ENCODE peak calls at places on chromosomes 5 and 9, in ten cellular contexts. A, Y, U, O, I, X, K, T, S and C are unnamed samples.

GRCh38 chr5:118687671-118688621 is 300.4 kb downstream of the DTWD2 start:
- DNase-seq in U (no peak), Y (no peak), X (no peak), O (peak), K (no peak), I (no peak), T (no peak), A (no peak), S (no peak), C (no peak)

GRCh38 chr9:123081824-123082223 is 48.4 kb downstream of the GPR21 start:
- DNase-seq in K (no peak), X (no peak), T (peak), Y (no peak), I (no peak), A (no peak), U (no peak), O (peak), S (peak), C (peak)

GRCh38 chr5:59799668-59800374 is 93.7 kb downstream of the PDE4D start:
- DNase-seq in A (no peak), T (peak), O (peak), K (no peak), Y (no peak), X (no peak), S (peak), U (no peak), I (no peak), C (peak)

GRCh38 chr5:140324834-140325195 is 21.6 kb downstream of the HBEGF start:
- DNase-seq in Y (no peak), S (peak), K (no peak), T (peak), U (no peak), X (peak), I (no peak), O (no peak), A (no peak), C (no peak)

GRCh38 chr9:109560470-109561132 is 62.5 kb upstream of the PTPN3 start:
- DNase-seq in Y (no peak), T (peak), I (no peak), S (no peak), U (no peak), X (no peak), O (no peak), A (no peak), K (no peak), C (no peak)

GRCh38 chr5:14627270-14627669 is 37.2 kb upstream of the OTULIN start:
- DNase-seq in T (peak), I (no peak), Y (no peak), U (peak), O (no peak), S (no peak), A (no peak), K (no peak), X (no peak), C (no peak)

GRCh38 chr9:135500071-135500524 is 384 bp upstream of the MRPS2 start:
- DNase-seq in O (no peak), K (no peak), X (no peak), U (peak), Y (no peak), T (no peak), A (no peak), I (no peak), S (peak), C (no peak)

GRCh38 chr9:129783516-129784361 is 19.2 kb upstream of the TOR1B start:
- DNase-seq in K (peak), U (no peak), T (peak), O (peak), X (no peak), S (peak), I (peak), Y (peak), A (peak), C (peak)

GRCh38 chr9:15308511-15308910 is 1.5 kb upstream of the TTC39B start:
- DNase-seq in A (no peak), I (no peak), Y (no peak), K (no peak), S (peak), X (peak), O (peak), T (peak), U (peak), C (peak)

GRCh38 chr5:151076616-151077015 is 4.2 kb downstream of the TNIP1 start:
- DNase-seq in U (no peak), O (no peak), S (no peak), I (no peak), X (no peak), T (no peak), K (no peak), Y (no peak), A (no peak), C (no peak)

DNA sequence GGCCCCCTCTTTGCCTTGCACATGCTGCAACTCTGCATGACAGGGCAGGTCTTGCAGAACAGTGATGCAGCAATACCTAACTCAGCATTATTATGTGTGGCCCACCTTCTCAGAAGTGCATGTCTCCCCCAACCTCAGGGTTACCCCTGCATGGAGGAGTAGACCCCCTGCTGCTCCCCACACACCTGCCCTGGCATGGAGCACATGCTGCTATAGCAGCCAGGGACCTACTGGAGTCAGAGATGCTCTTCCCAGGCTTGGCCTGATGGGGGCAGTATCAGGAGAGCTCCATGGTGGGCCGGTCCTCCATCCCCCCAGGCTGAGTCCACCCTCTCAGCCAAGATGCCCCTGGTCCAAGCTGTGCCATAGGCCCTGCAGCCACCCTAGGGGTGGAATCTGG is 13.2 kb upstream of the BOD1 start:
- DNase-seq in T (no peak), Y (no peak), O (no peak), K (no peak), X (no peak), I (no peak), A (no peak), U (no peak), S (no peak), C (peak)
- TF ChIP-seq CTCF in T (peak), Y (no peak), O (peak), K (no peak), X (peak), I (no peak), A (no peak), U (peak), S (peak), C (peak)

GRCh38 chr5:94969174-94969573 is 315.7 kb downstream of the MCTP1 start:
- DNase-seq in X (no peak), A (no peak), I (no peak), U (no peak), O (no peak), S (peak), Y (no peak), K (no peak), T (peak), C (peak)
- TF ChIP-seq CTCF in X (no peak), A (no peak), I (no peak), U (peak), O (peak), S (peak), Y (no peak), K (no peak), T (peak), C (peak)

GRCh38 chr5:180093241-180093640 is 21.7 kb upstream of the RNF130 start:
- DNase-seq in K (no peak), O (no peak), U (no peak), Y (no peak), A (no peak), I (no peak), S (no peak), T (no peak), X (no peak), C (no peak)

GRCh38 chr5:180093651-180094382 is 22.3 kb upstream of the RNF130 start:
- DNase-seq in S (no peak), A (no peak), Y (no peak), U (no peak), K (no peak), T (no peak), X (no peak), O (no peak), I (no peak), C (no peak)

GRCh38 chr5:180090098-180090768 is 18.7 kb upstream of the RNF130 start:
- DNase-seq in I (peak), T (peak), U (no peak), O (peak), K (no peak), A (peak), Y (peak), X (no peak), S (peak), C (no peak)

GRCh38 chr5:180088561-180088960 is 17.0 kb upstream of the RNF130 start:
- DNase-seq in O (no peak), K (no peak), S (no peak), I (no peak), A (no peak), Y (no peak), U (no peak), X (no peak), T (no peak), C (no peak)

GRCh38 chr5:180090769-180091546 is 19.4 kb upstream of the RNF130 start:
- DNase-seq in A (no peak), I (peak), T (peak), K (no peak), X (no peak), S (peak), O (peak), Y (peak), U (no peak), C (peak)
- TF ChIP-seq CTCF in A (no peak), I (peak), T (peak), K (no peak), X (peak), S (no peak), O (peak), Y (peak), U (peak), C (peak)

DNA sequence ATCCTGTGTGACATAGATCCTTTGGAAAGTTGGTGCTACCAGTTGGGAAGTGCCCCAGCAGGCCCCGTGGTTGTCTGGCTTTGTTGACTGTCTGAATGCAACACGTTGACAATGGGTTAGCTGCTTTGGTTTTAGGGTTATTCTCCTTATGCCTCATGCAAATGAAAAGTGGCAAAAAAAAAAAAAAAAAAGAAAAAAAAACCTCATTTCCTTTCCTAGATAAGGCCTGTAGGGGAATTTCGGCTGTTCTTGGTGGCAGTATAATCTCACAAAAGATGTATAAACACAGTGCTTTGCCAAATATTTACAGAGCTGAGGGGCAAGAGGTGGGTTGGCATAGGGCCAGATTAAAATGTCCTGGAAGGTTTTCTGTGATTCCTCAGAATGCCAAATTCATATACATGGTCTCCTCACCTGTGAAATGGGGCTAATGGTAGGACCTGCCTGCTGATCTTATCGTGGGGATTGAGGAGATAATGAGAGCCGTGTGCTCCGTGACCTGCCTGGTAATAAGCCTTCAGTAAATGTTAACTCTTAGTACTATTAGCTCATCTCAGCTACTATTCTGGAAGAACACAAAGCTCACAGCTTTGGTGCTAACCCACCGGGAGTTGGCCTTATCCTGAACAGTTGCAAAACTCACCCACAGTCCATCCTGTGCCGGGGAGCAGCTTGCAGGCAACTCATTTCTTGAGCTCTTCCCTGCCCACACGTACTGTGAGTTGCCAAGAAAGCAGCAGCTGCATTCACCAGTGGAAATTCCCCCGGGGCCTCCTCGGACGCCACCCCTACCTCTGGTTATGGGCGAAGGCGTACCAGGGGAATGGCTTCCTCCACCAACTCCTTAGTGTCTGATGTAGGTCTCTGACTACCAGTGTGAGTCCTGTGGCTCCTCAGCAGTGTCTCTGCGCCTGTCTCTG is 220.3 kb downstream of the NR3C1 start:
- DNase-seq in A (peak), K (no peak), Y (peak), O (no peak), S (peak), U (no peak), X (no peak), I (peak), T (no peak), C (no peak)
- TF ChIP-seq CTCF in A (no peak), K (no peak), Y (no peak), O (no peak), S (no peak), U (no peak), X (no peak), I (no peak), T (no peak), C (no peak)

DNA sequence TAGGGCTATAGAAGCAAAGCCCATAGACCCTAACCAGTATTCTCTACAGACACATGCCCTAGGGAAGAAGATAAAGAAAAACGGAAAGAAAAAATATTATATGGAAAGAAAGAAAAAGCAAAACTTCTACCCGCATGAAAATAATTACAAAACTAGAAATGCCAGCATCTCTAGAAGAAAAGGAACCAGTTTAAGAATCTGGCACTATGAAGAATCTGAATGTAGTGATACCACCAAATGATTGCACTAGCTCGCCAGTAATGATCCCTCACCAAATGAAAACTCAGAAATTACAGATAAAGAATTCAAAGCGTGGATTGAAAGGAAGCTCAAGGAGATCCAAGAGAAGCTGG is 341.9 kb upstream of the GRIA1 start:
- DNase-seq in A (no peak), Y (no peak), I (no peak), X (no peak), T (no peak), K (no peak), O (no peak), U (no peak), S (no peak), C (no peak)
- TF ChIP-seq CTCF in A (no peak), Y (no peak), I (no peak), X (no peak), T (no peak), K (no peak), O (no peak), U (no peak), S (no peak), C (no peak)

DNA sequence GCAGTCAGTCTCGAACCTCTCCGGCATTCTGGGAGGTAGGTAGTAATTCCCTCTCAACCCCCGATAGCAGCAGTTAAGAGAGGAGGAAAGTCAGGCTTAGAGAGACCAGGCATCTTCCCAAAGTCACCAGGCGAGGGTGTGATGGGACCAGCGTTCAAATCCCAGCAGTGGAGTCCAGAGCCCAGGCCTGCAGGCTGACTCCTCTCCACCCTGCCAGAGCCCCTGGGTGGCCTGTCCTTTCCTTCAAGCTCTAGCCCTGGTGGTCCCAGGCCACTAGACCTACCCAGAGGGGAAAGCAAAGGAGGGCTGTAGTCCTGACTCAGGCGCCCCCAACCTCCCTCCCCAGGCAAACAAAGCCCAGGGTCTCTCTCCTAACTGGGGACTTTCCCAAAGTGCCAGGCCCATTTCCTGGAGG is 4.2 kb upstream of the NR5A1 start:
- DNase-seq in S (no peak), U (no peak), I (no peak), O (no peak), X (no peak), A (no peak), T (no peak), Y (no peak), K (no peak), C (no peak)
- TF ChIP-seq CTCF in S (no peak), U (peak), I (no peak), O (no peak), X (no peak), A (no peak), T (no peak), Y (no peak), K (no peak), C (no peak)